ENCODE peak calls at places on chromosomes 12 and 14, in four cellular contexts. One of them, this sample, is unnamed.

GRCh38 chr12:100995771-100996170 is 201.2 kb downstream of the ANO4 start:
- DNase-seq in neuronal stem cell: no peak
- DNase-seq in HAP-1: no peak
- DNase-seq in mucosa of descending colon: no peak
- DNase-seq in this sample: no peak

GRCh38 chr14:75429562-75429961 is 1.7 kb downstream of the JDP2 start:
- DNase-seq in mucosa of descending colon: no peak
- DNase-seq in neuronal stem cell: no peak
- DNase-seq in HAP-1: no peak
- DNase-seq in this sample: no peak

GRCh38 chr14:37060496-37061260 is 111.7 kb downstream of the SLC25A21 start:
- DNase-seq in mucosa of descending colon: no peak
- DNase-seq in neuronal stem cell: no peak
- DNase-seq in HAP-1: no peak
- DNase-seq in this sample: no peak

GRCh38 chr14:21408152-21408551 is 24.3 kb upstream of the SUPT16H start:
- DNase-seq in neuronal stem cell: no peak
- DNase-seq in HAP-1: no peak
- DNase-seq in mucosa of descending colon: no peak
- DNase-seq in this sample: no peak

GRCh38 chr12:83826112-83826511 is 1086.5 kb downstream of the SLC6A15 start:
- DNase-seq in neuronal stem cell: peak; percentile 24
- DNase-seq in mucosa of descending colon: no peak
- DNase-seq in HAP-1: peak; percentile 44
- DNase-seq in this sample: no peak

GRCh38 chr12:26138860-26139259 is 14.0 kb upstream of the BHLHE41 start:
- DNase-seq in HAP-1: no peak
- DNase-seq in neuronal stem cell: no peak
- DNase-seq in mucosa of descending colon: no peak
- DNase-seq in this sample: no peak

GRCh38 chr12:113236539-113237354 is 15.5 kb downstream of the TPCN1 start:
- DNase-seq in neuronal stem cell: no peak
- DNase-seq in mucosa of descending colon: no peak
- DNase-seq in HAP-1: no peak
- DNase-seq in this sample: peak; percentile 52

GRCh38 chr12:132486576-132486975 is 3.4 kb upstream of the FBRSL1 start:
- DNase-seq in mucosa of descending colon: no peak
- DNase-seq in HAP-1: no peak
- DNase-seq in neuronal stem cell: no peak
- DNase-seq in this sample: no peak

GRCh38 chr12:106863185-106863584 is 88.7 kb downstream of the RIC8B start:
- DNase-seq in neuronal stem cell: no peak
- DNase-seq in HAP-1: no peak
- DNase-seq in mucosa of descending colon: no peak
- DNase-seq in this sample: no peak

GRCh38 chr12:56678852-56679251 is 9.2 kb downstream of the PTGES3 start:
- DNase-seq in mucosa of descending colon: no peak
- DNase-seq in HAP-1: no peak
- DNase-seq in neuronal stem cell: no peak
- DNase-seq in this sample: peak; percentile 16

GRCh38 chr12:56677680-56678079 is 10.4 kb downstream of the PTGES3 start:
- DNase-seq in mucosa of descending colon: no peak
- DNase-seq in HAP-1: no peak
- DNase-seq in neuronal stem cell: no peak
- DNase-seq in this sample: no peak

GRCh38 chr12:56682323-56682722 is 5.8 kb downstream of the PTGES3 start:
- DNase-seq in mucosa of descending colon: no peak
- DNase-seq in HAP-1: no peak
- DNase-seq in neuronal stem cell: no peak
- DNase-seq in this sample: peak; percentile 29

GRCh38 chr12:56676851-56677601 is 11.1 kb downstream of the PTGES3 start:
- DNase-seq in neuronal stem cell: no peak
- DNase-seq in HAP-1: no peak
- DNase-seq in mucosa of descending colon: no peak
- DNase-seq in this sample: peak; percentile 20

DNA sequence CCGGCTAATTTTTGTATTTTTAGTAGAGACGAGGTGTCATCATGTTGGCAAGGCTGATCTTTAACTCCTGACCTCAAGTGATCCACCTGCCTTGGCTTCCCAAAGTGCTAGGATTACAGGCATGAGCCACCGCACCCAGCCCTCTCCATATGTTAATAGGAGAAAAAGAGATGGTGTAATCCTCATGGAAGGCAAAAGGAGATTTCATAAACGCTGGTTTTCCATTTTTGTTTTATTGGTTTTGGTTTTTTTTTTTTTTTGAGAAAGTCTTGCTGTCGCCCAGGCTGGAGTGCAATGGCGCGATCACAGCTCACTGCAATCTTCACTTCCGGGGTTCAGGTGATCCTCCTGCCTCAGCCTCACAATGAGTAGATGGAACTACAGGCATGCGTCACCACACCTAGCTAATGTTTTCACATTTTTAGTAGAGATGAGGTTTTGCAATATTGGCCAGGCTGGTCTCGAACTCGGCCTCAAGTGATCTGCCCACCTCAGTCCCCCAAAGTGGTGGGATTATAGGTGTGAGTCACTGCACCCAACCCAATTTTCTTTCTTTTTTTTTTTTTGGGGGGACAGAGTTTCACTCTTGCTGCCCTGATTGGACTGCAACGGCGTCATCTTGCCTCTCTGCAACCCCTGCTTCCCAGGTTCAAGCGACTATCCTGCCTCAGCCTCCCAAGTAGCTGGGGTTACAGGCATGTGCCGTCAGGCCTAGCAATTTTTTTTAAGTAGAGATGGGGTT is 8.1 kb downstream of the PTGES3 start:
- DNase-seq in mucosa of descending colon: no peak
- DNase-seq in neuronal stem cell: no peak
- DNase-seq in HAP-1: no peak
- DNase-seq in this sample: peak; percentile 23
- H3K4me1 ChIP-seq in mucosa of descending colon: peaks cover 72% of the 10 kb centered on the region
- H3K4me1 ChIP-seq in neuronal stem cell: no peaks in the 10 kb centered on the region
- H3K4me1 ChIP-seq in HAP-1: peaks cover 35% of the 10 kb centered on the region
- H3K4me1 ChIP-seq in this sample: peaks cover 57% of the 10 kb centered on the region

GRCh38 chr14:24307575-24308341 is at the start of gene CIDEB:
- DNase-seq in HAP-1: peak; percentile 22
- DNase-seq in mucosa of descending colon: peak; percentile 84
- DNase-seq in neuronal stem cell: peak; percentile 53
- DNase-seq in this sample: peak; percentile 86
- H3K36me3 ChIP-seq in HAP-1: peaks cover 52% of the 10 kb centered on the region
- H3K36me3 ChIP-seq in mucosa of descending colon: peaks cover 8% of the 10 kb centered on the region
- H3K36me3 ChIP-seq in neuronal stem cell: peaks cover 35% of the 10 kb centered on the region
- H3K36me3 ChIP-seq in this sample: peaks cover 70% of the 10 kb centered on the region

GRCh38 chr12:52229836-52230343 is 3.2 kb upstream of the KRT7 start:
- DNase-seq in neuronal stem cell: no peak
- DNase-seq in mucosa of descending colon: no peak
- DNase-seq in HAP-1: no peak
- DNase-seq in this sample: peak; percentile 22

GRCh38 chr12:52226446-52226845 is 6.6 kb upstream of the KRT7 start:
- DNase-seq in neuronal stem cell: no peak
- DNase-seq in mucosa of descending colon: no peak
- DNase-seq in HAP-1: no peak
- DNase-seq in this sample: no peak

GRCh38 chr12:52228931-52229330 is 4.1 kb upstream of the KRT7 start:
- DNase-seq in HAP-1: no peak
- DNase-seq in mucosa of descending colon: no peak
- DNase-seq in neuronal stem cell: no peak
- DNase-seq in this sample: peak; percentile 23

GRCh38 chr12:52227767-52228166 is 5.3 kb upstream of the KRT7 start:
- DNase-seq in HAP-1: no peak
- DNase-seq in mucosa of descending colon: no peak
- DNase-seq in neuronal stem cell: no peak
- DNase-seq in this sample: no peak

DNA sequence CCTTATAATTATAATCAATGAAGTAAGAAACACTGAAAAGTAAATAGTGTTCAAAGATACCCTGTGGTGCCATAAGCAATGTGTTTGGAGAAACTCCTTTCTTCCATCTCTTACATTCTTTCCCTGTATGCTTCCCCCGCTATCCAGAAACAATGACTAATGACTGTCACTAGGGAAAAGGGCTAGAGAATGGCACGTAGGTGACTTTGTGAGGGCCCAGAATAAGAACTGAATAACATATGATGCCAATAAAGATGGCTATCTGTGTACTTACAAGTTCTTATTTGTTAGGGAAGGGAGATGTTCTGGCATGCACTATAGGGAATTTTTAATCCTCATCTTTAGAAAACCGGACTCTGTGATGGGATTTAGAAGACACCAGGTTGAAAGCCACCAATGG is 4.7 kb upstream of the KRT7 start:
- DNase-seq in HAP-1: no peak
- DNase-seq in mucosa of descending colon: no peak
- DNase-seq in neuronal stem cell: no peak
- DNase-seq in this sample: no peak
- H3K4me1 ChIP-seq in HAP-1: no peaks in the 10 kb centered on the region
- H3K4me1 ChIP-seq in mucosa of descending colon: peaks cover 9% of the 10 kb centered on the region
- H3K4me1 ChIP-seq in neuronal stem cell: no peaks in the 10 kb centered on the region
- H3K4me1 ChIP-seq in this sample: peaks cover 18% of the 10 kb centered on the region

GRCh38 chr12:104480012-104480411 is 23.3 kb downstream of the CHST11 start:
- DNase-seq in HAP-1: no peak
- DNase-seq in mucosa of descending colon: no peak
- DNase-seq in neuronal stem cell: no peak
- DNase-seq in this sample: no peak
- H3K36me3 ChIP-seq in HAP-1: no peaks in the 10 kb centered on the region
- H3K36me3 ChIP-seq in mucosa of descending colon: no peaks in the 10 kb centered on the region
- H3K36me3 ChIP-seq in neuronal stem cell: no peaks in the 10 kb centered on the region
- H3K36me3 ChIP-seq in this sample: no peaks in the 10 kb centered on the region

DNA sequence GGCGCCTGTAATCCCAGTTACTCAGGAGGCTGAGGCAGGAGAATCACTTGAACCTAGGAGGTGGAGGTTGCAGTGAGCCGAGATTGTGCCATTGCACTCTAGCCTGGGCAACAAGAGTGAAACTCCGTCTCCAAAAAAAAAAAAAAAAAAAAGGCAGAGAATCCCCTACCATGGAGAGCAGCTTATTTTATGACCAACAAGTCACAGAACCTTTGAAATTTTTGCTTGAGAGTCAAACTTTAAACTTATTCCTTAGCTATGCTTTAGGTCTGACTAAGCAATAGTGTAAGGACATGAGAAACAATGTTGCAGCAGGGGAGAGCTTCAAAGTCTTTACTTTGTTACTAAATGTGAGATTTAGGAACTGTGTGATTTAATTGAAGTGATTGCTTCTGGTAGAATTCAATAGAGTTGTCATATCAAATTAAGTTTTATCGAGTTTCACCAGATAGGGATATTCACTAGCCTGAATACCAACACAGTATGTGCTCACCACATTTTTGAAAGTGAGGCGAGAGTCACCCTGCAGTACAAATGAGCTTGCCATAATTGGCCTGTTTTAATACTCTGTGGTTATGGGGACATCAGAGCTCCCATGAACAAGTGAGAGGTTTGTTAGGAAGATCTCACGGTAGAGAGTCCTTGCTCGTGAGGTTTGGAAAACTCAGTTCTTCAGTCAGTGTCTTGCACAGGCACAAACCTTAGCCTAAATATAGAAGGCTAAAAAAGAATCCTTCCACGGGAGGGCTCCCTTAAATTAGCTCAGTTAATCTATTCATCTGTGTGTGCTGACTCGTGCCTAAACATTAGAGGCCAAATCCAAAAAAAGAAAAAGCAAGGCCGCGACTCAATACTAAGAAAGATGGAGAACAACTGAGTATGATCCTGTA is 108.6 kb downstream of the SAMD4A start:
- DNase-seq in mucosa of descending colon: no peak
- DNase-seq in neuronal stem cell: no peak
- DNase-seq in HAP-1: no peak
- DNase-seq in this sample: no peak
- H3K4me1 ChIP-seq in mucosa of descending colon: no peaks in the 10 kb centered on the region
- H3K4me1 ChIP-seq in neuronal stem cell: peaks cover 40% of the 10 kb centered on the region
- H3K4me1 ChIP-seq in HAP-1: peaks cover 77% of the 10 kb centered on the region
- H3K4me1 ChIP-seq in this sample: peaks cover 2% of the 10 kb centered on the region

GRCh38 chr12:79871621-79872020 is 63.3 kb downstream of the PPP1R12A start:
- DNase-seq in HAP-1: no peak
- DNase-seq in mucosa of descending colon: no peak
- DNase-seq in neuronal stem cell: no peak
- DNase-seq in this sample: no peak

GRCh38 chr12:79877246-79877645 is 57.7 kb downstream of the PPP1R12A start:
- DNase-seq in mucosa of descending colon: no peak
- DNase-seq in HAP-1: no peak
- DNase-seq in neuronal stem cell: no peak
- DNase-seq in this sample: no peak

GRCh38 chr12:79874665-79875064 is 60.2 kb downstream of the PPP1R12A start:
- DNase-seq in mucosa of descending colon: no peak
- DNase-seq in HAP-1: no peak
- DNase-seq in neuronal stem cell: peak; percentile 6
- DNase-seq in this sample: no peak

GRCh38 chr12:79873223-79873622 is 61.7 kb downstream of the PPP1R12A start:
- DNase-seq in mucosa of descending colon: no peak
- DNase-seq in HAP-1: no peak
- DNase-seq in neuronal stem cell: no peak
- DNase-seq in this sample: no peak
- H3K36me3 ChIP-seq in mucosa of descending colon: no peaks in the 10 kb centered on the region
- H3K36me3 ChIP-seq in HAP-1: peaks cover 4% of the 10 kb centered on the region
- H3K36me3 ChIP-seq in neuronal stem cell: no peaks in the 10 kb centered on the region
- H3K36me3 ChIP-seq in this sample: no peaks in the 10 kb centered on the region

DNA sequence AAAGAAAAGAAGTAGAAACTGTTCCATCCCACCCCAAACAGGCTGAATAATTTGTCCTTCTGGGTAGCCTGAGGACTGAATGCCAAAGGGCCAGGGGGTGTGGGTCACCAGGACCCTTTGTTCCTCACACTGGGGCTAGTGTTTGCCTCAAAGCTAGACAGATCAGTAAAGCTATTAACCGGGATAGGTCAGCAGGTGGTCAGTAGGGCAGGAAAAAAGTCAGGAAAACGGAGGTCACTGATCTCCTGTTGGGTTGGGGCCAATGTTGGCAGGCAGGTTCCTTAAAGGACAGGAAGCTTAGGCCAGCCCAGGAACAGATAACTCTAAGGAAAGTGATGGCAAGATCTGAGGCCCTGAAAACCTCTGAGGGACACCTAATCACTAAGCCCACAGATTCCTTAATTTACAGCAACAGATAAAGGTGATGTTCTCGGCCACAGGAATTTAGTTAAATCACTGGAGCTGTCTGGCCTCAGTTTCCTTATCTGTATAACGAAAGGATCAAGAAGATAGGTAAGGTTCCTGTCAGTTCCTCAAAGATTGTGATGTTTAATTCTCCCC is 22.7 kb upstream of the TMPO start:
- DNase-seq in neuronal stem cell: no peak
- DNase-seq in mucosa of descending colon: no peak
- DNase-seq in HAP-1: no peak
- DNase-seq in this sample: no peak
- H3K4me1 ChIP-seq in neuronal stem cell: peaks cover 5% of the 10 kb centered on the region
- H3K4me1 ChIP-seq in mucosa of descending colon: peaks cover 15% of the 10 kb centered on the region
- H3K4me1 ChIP-seq in HAP-1: peaks cover 10% of the 10 kb centered on the region
- H3K4me1 ChIP-seq in this sample: peaks cover 11% of the 10 kb centered on the region

This sample was measured in spleen.